ENCODE peak calls at places on chromosomes 16 and 17, in seven cellular contexts. One of them, this sample, is unnamed.

GRCh38 chr17:15264542-15264941 is 584 bp downstream of the PMP22 start:
- DNase-seq in stimulated activated CD8-positive, alpha-beta memory T cell treated with anti-CD3 and anti-CD28 coated beads, Interleukin-4, amount 100 ng/mL, for 1 hour: no peak
- DNase-seq in ascending aorta: no peak
- DNase-seq in IMR-90: no peak
- DNase-seq in thyroid gland: peak; percentile 95
- DNase-seq in cardiac septum: no peak
- DNase-seq in prostate gland: peak; percentile 26
- DNase-seq in this sample: no peak

GRCh38 chr17:7133424-7133823 is 18.8 kb upstream of the ASGR2 start:
- DNase-seq in stimulated activated CD8-positive, alpha-beta memory T cell treated with anti-CD3 and anti-CD28 coated beads, Interleukin-4, amount 100 ng/mL, for 1 hour: no peak
- DNase-seq in thyroid gland: peak; percentile 40
- DNase-seq in cardiac septum: no peak
- DNase-seq in prostate gland: no peak
- DNase-seq in ascending aorta: no peak
- DNase-seq in IMR-90: no peak
- DNase-seq in this sample: no peak

GRCh38 chr17:32443827-32444300 is 446 bp upstream of the PSMD11 start:
- DNase-seq in thyroid gland: no peak
- DNase-seq in cardiac septum: no peak
- DNase-seq in ascending aorta: no peak
- DNase-seq in prostate gland: no peak
- DNase-seq in IMR-90: no peak
- DNase-seq in stimulated activated CD8-positive, alpha-beta memory T cell treated with anti-CD3 and anti-CD28 coated beads, Interleukin-4, amount 100 ng/mL, for 1 hour: no peak
- DNase-seq in this sample: no peak

GRCh38 chr17:43444223-43445008 is 39.4 kb upstream of the DHX8 start:
- DNase-seq in thyroid gland: peak; percentile 84
- DNase-seq in cardiac septum: no peak
- DNase-seq in stimulated activated CD8-positive, alpha-beta memory T cell treated with anti-CD3 and anti-CD28 coated beads, Interleukin-4, amount 100 ng/mL, for 1 hour: no peak
- DNase-seq in ascending aorta: no peak
- DNase-seq in IMR-90: peak; percentile 49
- DNase-seq in prostate gland: peak; percentile 58
- DNase-seq in this sample: no peak

GRCh38 chr17:7404737-7405412 is 978 bp upstream of the TMEM256 start:
- DNase-seq in IMR-90: no peak
- DNase-seq in stimulated activated CD8-positive, alpha-beta memory T cell treated with anti-CD3 and anti-CD28 coated beads, Interleukin-4, amount 100 ng/mL, for 1 hour: peak; percentile 45
- DNase-seq in thyroid gland: peak; percentile 35
- DNase-seq in prostate gland: no peak
- DNase-seq in ascending aorta: no peak
- DNase-seq in cardiac septum: peak; percentile 81
- DNase-seq in this sample: no peak

GRCh38 chr16:85029413-85029794 is 1.8 kb downstream of the KIAA0513 start:
- DNase-seq in stimulated activated CD8-positive, alpha-beta memory T cell treated with anti-CD3 and anti-CD28 coated beads, Interleukin-4, amount 100 ng/mL, for 1 hour: no peak
- DNase-seq in ascending aorta: no peak
- DNase-seq in cardiac septum: no peak
- DNase-seq in thyroid gland: no peak
- DNase-seq in prostate gland: peak; percentile 76
- DNase-seq in IMR-90: peak; percentile 65
- DNase-seq in this sample: no peak

GRCh38 chr17:19004601-19005441 is at the start of gene FAM83G:
- DNase-seq in IMR-90: peak; percentile 71
- DNase-seq in thyroid gland: peak; percentile 90
- DNase-seq in stimulated activated CD8-positive, alpha-beta memory T cell treated with anti-CD3 and anti-CD28 coated beads, Interleukin-4, amount 100 ng/mL, for 1 hour: peak; percentile 66
- DNase-seq in prostate gland: peak; percentile 85
- DNase-seq in cardiac septum: peak; percentile 82
- DNase-seq in ascending aorta: peak; percentile 71
- DNase-seq in this sample: peak; percentile 88

GRCh38 chr17:66633322-66633965 is 201.5 kb upstream of the CACNG5 start:
- DNase-seq in stimulated activated CD8-positive, alpha-beta memory T cell treated with anti-CD3 and anti-CD28 coated beads, Interleukin-4, amount 100 ng/mL, for 1 hour: no peak
- DNase-seq in thyroid gland: no peak
- DNase-seq in IMR-90: peak; percentile 47
- DNase-seq in cardiac septum: no peak
- DNase-seq in prostate gland: no peak
- DNase-seq in ascending aorta: no peak
- DNase-seq in this sample: no peak

GRCh38 chr17:48310748-48311213 is 119.2 kb downstream of the SKAP1 start:
- DNase-seq in ascending aorta: no peak
- DNase-seq in IMR-90: no peak
- DNase-seq in stimulated activated CD8-positive, alpha-beta memory T cell treated with anti-CD3 and anti-CD28 coated beads, Interleukin-4, amount 100 ng/mL, for 1 hour: no peak
- DNase-seq in thyroid gland: no peak
- DNase-seq in cardiac septum: no peak
- DNase-seq in prostate gland: no peak
- DNase-seq in this sample: no peak

GRCh38 chr17:50221500-50222480 is 20.4 kb upstream of the COL1A1 start:
- DNase-seq in IMR-90: peak; percentile 68
- DNase-seq in prostate gland: no peak
- DNase-seq in thyroid gland: peak; percentile 90
- DNase-seq in ascending aorta: peak; percentile 66
- DNase-seq in cardiac septum: no peak
- DNase-seq in stimulated activated CD8-positive, alpha-beta memory T cell treated with anti-CD3 and anti-CD28 coated beads, Interleukin-4, amount 100 ng/mL, for 1 hour: no peak
- DNase-seq in this sample: peak; percentile 81

GRCh38 chr17:4087911-4088693 is 54.7 kb downstream of the ZZEF1 start:
- DNase-seq in ascending aorta: no peak
- DNase-seq in cardiac septum: no peak
- DNase-seq in IMR-90: peak; percentile 68
- DNase-seq in prostate gland: no peak
- DNase-seq in stimulated activated CD8-positive, alpha-beta memory T cell treated with anti-CD3 and anti-CD28 coated beads, Interleukin-4, amount 100 ng/mL, for 1 hour: no peak
- DNase-seq in thyroid gland: no peak
- DNase-seq in this sample: no peak

GRCh38 chr17:36755586-36755985 is 154.2 kb downstream of the MRM1 start:
- DNase-seq in thyroid gland: no peak
- DNase-seq in cardiac septum: no peak
- DNase-seq in ascending aorta: no peak
- DNase-seq in IMR-90: no peak
- DNase-seq in stimulated activated CD8-positive, alpha-beta memory T cell treated with anti-CD3 and anti-CD28 coated beads, Interleukin-4, amount 100 ng/mL, for 1 hour: no peak
- DNase-seq in prostate gland: peak; percentile 13
- DNase-seq in this sample: no peak